ENCODE peak calls at places on chromosomes 2 and 18, in nine cellular contexts. One of them, this sample, is unnamed.

GRCh38 chr2:198657520-198658121 is 800.1 kb downstream of the SATB2 start:
- DNase-seq in chondrocyte: no peak
- DNase-seq in stimulated activated naive CD4-positive, alpha-beta T cell: no peak
- DNase-seq in nephron progenitor cell: peak; percentile 23
- DNase-seq in foreskin fibroblast: no peak
- DNase-seq in activated effector memory CD4-positive, alpha-beta T cell treated with anti-CD3 and anti-CD28 coated beads, Interleukin-2, amount 50 U/mL, for 16 hours: no peak
- DNase-seq in SJSA1: no peak
- DNase-seq in activated T-cell treated with anti-CD3 and anti-CD28 coated beads for 48 hours: no peak
- DNase-seq in astrocyte of the cerebellum: peak; percentile 13
- DNase-seq in this sample: no peak

GRCh38 chr18:31657823-31658669 is 26.3 kb downstream of the B4GALT6 start:
- DNase-seq in chondrocyte: no peak
- DNase-seq in stimulated activated naive CD4-positive, alpha-beta T cell: no peak
- DNase-seq in nephron progenitor cell: no peak
- DNase-seq in foreskin fibroblast: no peak
- DNase-seq in activated effector memory CD4-positive, alpha-beta T cell treated with anti-CD3 and anti-CD28 coated beads, Interleukin-2, amount 50 U/mL, for 16 hours: peak; percentile 71
- DNase-seq in SJSA1: no peak
- DNase-seq in activated T-cell treated with anti-CD3 and anti-CD28 coated beads for 48 hours: peak; percentile 43
- DNase-seq in astrocyte of the cerebellum: no peak
- DNase-seq in this sample: no peak

GRCh38 chr2:29455202-29455885 is 340.1 kb downstream of the CLIP4 start:
- DNase-seq in chondrocyte: no peak
- DNase-seq in stimulated activated naive CD4-positive, alpha-beta T cell: no peak
- DNase-seq in nephron progenitor cell: no peak
- DNase-seq in foreskin fibroblast: no peak
- DNase-seq in activated effector memory CD4-positive, alpha-beta T cell treated with anti-CD3 and anti-CD28 coated beads, Interleukin-2, amount 50 U/mL, for 16 hours: no peak
- DNase-seq in SJSA1: no peak
- DNase-seq in activated T-cell treated with anti-CD3 and anti-CD28 coated beads for 48 hours: no peak
- DNase-seq in astrocyte of the cerebellum: no peak
- DNase-seq in this sample: no peak

GRCh38 chr18:9756566-9757470 is 48.7 kb downstream of the RAB31 start:
- DNase-seq in chondrocyte: no peak
- DNase-seq in stimulated activated naive CD4-positive, alpha-beta T cell: no peak
- DNase-seq in nephron progenitor cell: no peak
- DNase-seq in foreskin fibroblast: no peak
- DNase-seq in activated effector memory CD4-positive, alpha-beta T cell treated with anti-CD3 and anti-CD28 coated beads, Interleukin-2, amount 50 U/mL, for 16 hours: no peak
- DNase-seq in SJSA1: no peak
- DNase-seq in activated T-cell treated with anti-CD3 and anti-CD28 coated beads for 48 hours: no peak
- DNase-seq in astrocyte of the cerebellum: no peak
- DNase-seq in this sample: no peak

GRCh38 chr2:240164586-240164985 is 24.1 kb upstream of the OTOS start:
- DNase-seq in chondrocyte: peak; percentile 19
- DNase-seq in stimulated activated naive CD4-positive, alpha-beta T cell: no peak
- DNase-seq in nephron progenitor cell: no peak
- DNase-seq in foreskin fibroblast: no peak
- DNase-seq in activated effector memory CD4-positive, alpha-beta T cell treated with anti-CD3 and anti-CD28 coated beads, Interleukin-2, amount 50 U/mL, for 16 hours: no peak
- DNase-seq in SJSA1: no peak
- DNase-seq in activated T-cell treated with anti-CD3 and anti-CD28 coated beads for 48 hours: no peak
- DNase-seq in astrocyte of the cerebellum: no peak
- DNase-seq in this sample: no peak

GRCh38 chr2:118750959-118751565 is 96.4 kb downstream of the EN1 start:
- DNase-seq in chondrocyte: no peak
- DNase-seq in stimulated activated naive CD4-positive, alpha-beta T cell: no peak
- DNase-seq in nephron progenitor cell: no peak
- DNase-seq in foreskin fibroblast: no peak
- DNase-seq in activated effector memory CD4-positive, alpha-beta T cell treated with anti-CD3 and anti-CD28 coated beads, Interleukin-2, amount 50 U/mL, for 16 hours: no peak
- DNase-seq in SJSA1: no peak
- DNase-seq in activated T-cell treated with anti-CD3 and anti-CD28 coated beads for 48 hours: no peak
- DNase-seq in astrocyte of the cerebellum: peak; percentile 47
- DNase-seq in this sample: peak; percentile 72

GRCh38 chr2:21301871-21302433 is 178.2 kb downstream of the TDRD15 start:
- DNase-seq in chondrocyte: no peak
- DNase-seq in stimulated activated naive CD4-positive, alpha-beta T cell: no peak
- DNase-seq in nephron progenitor cell: no peak
- DNase-seq in foreskin fibroblast: no peak
- DNase-seq in activated effector memory CD4-positive, alpha-beta T cell treated with anti-CD3 and anti-CD28 coated beads, Interleukin-2, amount 50 U/mL, for 16 hours: no peak
- DNase-seq in SJSA1: no peak
- DNase-seq in activated T-cell treated with anti-CD3 and anti-CD28 coated beads for 48 hours: no peak
- DNase-seq in astrocyte of the cerebellum: no peak
- DNase-seq in this sample: no peak

GRCh38 chr18:70491734-70492348 is 203.0 kb downstream of the SOCS6 start:
- DNase-seq in chondrocyte: no peak
- DNase-seq in stimulated activated naive CD4-positive, alpha-beta T cell: peak; percentile 3
- DNase-seq in nephron progenitor cell: peak; percentile 73
- DNase-seq in foreskin fibroblast: peak; percentile 8
- DNase-seq in activated effector memory CD4-positive, alpha-beta T cell treated with anti-CD3 and anti-CD28 coated beads, Interleukin-2, amount 50 U/mL, for 16 hours: peak; percentile 79
- DNase-seq in SJSA1: peak; percentile 61
- DNase-seq in activated T-cell treated with anti-CD3 and anti-CD28 coated beads for 48 hours: peak; percentile 25
- DNase-seq in astrocyte of the cerebellum: peak; percentile 9
- DNase-seq in this sample: peak; percentile 61

GRCh38 chr2:239249781-239250180 is 151.0 kb downstream of the HDAC4 start:
- DNase-seq in chondrocyte: no peak
- DNase-seq in stimulated activated naive CD4-positive, alpha-beta T cell: no peak
- DNase-seq in nephron progenitor cell: no peak
- DNase-seq in foreskin fibroblast: peak; percentile 83
- DNase-seq in activated effector memory CD4-positive, alpha-beta T cell treated with anti-CD3 and anti-CD28 coated beads, Interleukin-2, amount 50 U/mL, for 16 hours: no peak
- DNase-seq in SJSA1: no peak
- DNase-seq in activated T-cell treated with anti-CD3 and anti-CD28 coated beads for 48 hours: no peak
- DNase-seq in astrocyte of the cerebellum: no peak
- DNase-seq in this sample: peak; percentile 80

GRCh38 chr2:104734937-104735586 is 118.9 kb upstream of the POU3F3 start:
- DNase-seq in chondrocyte: no peak
- DNase-seq in stimulated activated naive CD4-positive, alpha-beta T cell: no peak
- DNase-seq in nephron progenitor cell: peak; percentile 59
- DNase-seq in foreskin fibroblast: no peak
- DNase-seq in activated effector memory CD4-positive, alpha-beta T cell treated with anti-CD3 and anti-CD28 coated beads, Interleukin-2, amount 50 U/mL, for 16 hours: no peak
- DNase-seq in SJSA1: no peak
- DNase-seq in activated T-cell treated with anti-CD3 and anti-CD28 coated beads for 48 hours: no peak
- DNase-seq in astrocyte of the cerebellum: no peak
- DNase-seq in this sample: no peak

This sample was measured in AG08395.